ENCODE peak calls at places on chromosomes 1 and 21, in ten cellular contexts. F is activated T-helper 1 cell treated with Interleukin-2 at 50 U/mL for 16 hours; E is NCI-H345; L is amniotic stem cell; S is B cell; O is DMS79 treated with DMSO at 0.1 percent for 48 hours; Y is psoas muscle; Z is AG10803; J is activated CD4-positive, alpha-beta T cell treated with anti-CD3 and anti-CD28 coated beads, Interleukin-2, amount 10 ng/mL, durations not matched to agents 7 days and 5 days; U is KG1. V is an unnamed sample.

GRCh38 chr1:204894031-204894430 is 23.4 kb downstream of the NFASC start:
- DNase-seq in E (no peak), S (no peak), O (peak; percentile 49), F (no peak), Y (no peak), U (no peak), L (no peak), J (no peak), Z (peak; percentile 68), V (no peak)

GRCh38 chr21:43603641-43604504 is 55.4 kb downstream of the HSF2BP start:
- DNase-seq in L (no peak), Z (peak; percentile 75), S (no peak), E (peak; percentile 8), J (no peak), F (no peak), U (no peak), Y (no peak), O (no peak), V (peak; percentile 29)

GRCh38 chr1:167776151-167776550 is 54.4 kb downstream of the MPZL1 start:
- DNase-seq in L (no peak), F (no peak), O (no peak), E (no peak), U (no peak), S (no peak), Z (peak; percentile 68), Y (no peak), J (no peak), V (no peak)

GRCh38 chr1:181754103-181754502 is 270.8 kb downstream of the CACNA1E start:
- DNase-seq in F (no peak), S (no peak), L (no peak), J (no peak), E (no peak), Y (no peak), Z (no peak), U (no peak), O (no peak), V (no peak)

GRCh38 chr1:59516881-59517280 is 220.0 kb downstream of the FGGY start:
- DNase-seq in Z (no peak), O (no peak), E (no peak), U (no peak), J (no peak), F (no peak), S (no peak), Y (no peak), L (no peak), V (no peak)

GRCh38 chr1:162204129-162204882 is 134.8 kb downstream of the NOS1AP start:
- DNase-seq in Z (no peak), E (no peak), F (no peak), Y (no peak), L (no peak), U (no peak), S (no peak), O (no peak), J (no peak), V (no peak)

GRCh38 chr1:151853411-151853930 is at the start of gene THEM5:
- DNase-seq in Y (no peak), L (no peak), J (no peak), E (no peak), F (no peak), Z (no peak), O (no peak), U (no peak), S (no peak), V (no peak)

GRCh38 chr1:227915564-227916553 is 31.9 kb downstream of the WNT9A start:
- DNase-seq in O (peak; percentile 89), S (no peak), J (no peak), Y (peak; percentile 33), L (no peak), F (no peak), E (peak; percentile 68), Z (no peak), U (no peak), V (no peak)

GRCh38 chr1:8817413-8818324 is at the start of gene RERE:
- DNase-seq in O (peak; percentile 89), S (peak; percentile 95), Z (peak; percentile 94), F (peak; percentile 97), E (peak; percentile 94), J (peak; percentile 94), U (peak; percentile 90), Y (peak; percentile 97), L (peak; percentile 81), V (peak; percentile 85)

GRCh38 chr1:93453911-93454310 is 6.0 kb downstream of the FNBP1L start:
- DNase-seq in J (no peak), Y (no peak), O (no peak), F (no peak), Z (no peak), U (no peak), S (no peak), L (no peak), E (no peak), V (no peak)

GRCh38 chr1:92985101-92985500 is 23.8 kb upstream of the DIPK1A start:
- DNase-seq in E (no peak), S (no peak), U (no peak), Z (no peak), L (no peak), O (no peak), F (no peak), J (no peak), Y (no peak), V (no peak)

GRCh38 chr21:36647279-36648093 is 51.4 kb upstream of the SIM2 start:
- DNase-seq in U (no peak), Z (no peak), L (no peak), F (no peak), E (no peak), J (no peak), O (no peak), S (no peak), Y (no peak), V (no peak)

GRCh38 chr1:21910528-21911204 is 26.4 kb downstream of the HSPG2 start:
- DNase-seq in O (no peak), F (no peak), S (no peak), E (peak; percentile 10), J (no peak), Z (no peak), Y (no peak), U (no peak), L (no peak), V (no peak)

GRCh38 chr1:169729991-169730390 is 3.9 kb downstream of the SELE start:
- DNase-seq in O (no peak), S (no peak), Y (no peak), E (no peak), L (no peak), J (no peak), Z (no peak), U (no peak), F (no peak), V (no peak)

GRCh38 chr1:165717918-165718515 is 19.7 kb upstream of the ALDH9A1 start:
- DNase-seq in S (peak; percentile 41), Z (peak; percentile 70), J (peak; percentile 65), O (peak; percentile 31), U (peak; percentile 36), F (no peak), E (peak; percentile 54), L (peak; percentile 36), Y (no peak), V (peak; percentile 57)

GRCh38 chr1:147247656-147248238 is 5.3 kb downstream of the CHD1L start:
- DNase-seq in Y (no peak), O (no peak), U (no peak), F (no peak), S (no peak), J (no peak), Z (no peak), E (no peak), L (no peak), V (no peak)

GRCh38 chr21:36207577-36208320 is 51.1 kb downstream of the DOP1B start:
- DNase-seq in F (no peak), O (no peak), E (no peak), L (no peak), S (no peak), U (no peak), J (no peak), Z (peak; percentile 19), Y (no peak), V (no peak)

GRCh38 chr21:15557925-15558324 is 171.9 kb upstream of the USP25 start:
- DNase-seq in S (no peak), L (no peak), E (no peak), F (no peak), J (no peak), U (no peak), Y (no peak), O (no peak), Z (no peak), V (no peak)

GRCh38 chr1:175885247-175885646 is 141.9 kb upstream of the TNR start:
- DNase-seq in S (no peak), Z (peak; percentile 60), F (no peak), L (peak; percentile 22), J (no peak), U (no peak), E (no peak), O (no peak), Y (no peak), V (no peak)

GRCh38 chr1:223052931-223053330 is 90.1 kb downstream of the TLR5 start:
- DNase-seq in Y (no peak), L (no peak), U (no peak), J (no peak), E (no peak), Z (peak; percentile 18), F (no peak), O (no peak), S (no peak), V (no peak)

GRCh38 chr1:156359973-156360372 is 9.0 kb upstream of the RHBG start:
- DNase-seq in Y (no peak), U (no peak), E (no peak), O (no peak), S (no peak), J (no peak), Z (peak; percentile 59), F (no peak), L (peak; percentile 8), V (peak; percentile 28)

GRCh38 chr21:27104749-27105439 is 138.0 kb upstream of the ADAMTS5 start:
- DNase-seq in Z (peak; percentile 45), U (no peak), O (no peak), L (no peak), E (no peak), Y (no peak), S (no peak), J (no peak), F (no peak), V (peak; percentile 12)

GRCh38 chr1:25890249-25891034 is 14.9 kb upstream of the PAQR7 start:
- DNase-seq in J (no peak), L (no peak), O (no peak), S (no peak), Z (no peak), U (no peak), E (no peak), Y (no peak), F (no peak), V (no peak)

GRCh38 chr1:109296782-109297181 is 10.0 kb downstream of the MYBPHL start:
- DNase-seq in Y (no peak), F (no peak), S (no peak), O (no peak), E (peak; percentile 45), U (no peak), J (no peak), Z (no peak), L (no peak), V (no peak)

GRCh38 chr1:23215751-23216449 is 1.4 kb downstream of the HTR1D start:
- DNase-seq in U (no peak), L (no peak), Z (no peak), Y (no peak), E (no peak), F (no peak), O (no peak), S (no peak), J (no peak), V (no peak)

GRCh38 chr1:201019321-201019977 is 4.1 kb downstream of the KIF21B start:
- DNase-seq in Y (peak; percentile 68), O (no peak), F (peak; percentile 83), S (peak; percentile 92), Z (peak; percentile 31), J (peak; percentile 95), L (no peak), U (peak; percentile 84), E (no peak), V (no peak)

GRCh38 chr1:151132676-151133338 is 13.6 kb downstream of the SEMA6C start:
- DNase-seq in Y (no peak), O (no peak), U (no peak), E (no peak), F (no peak), L (no peak), S (no peak), Z (no peak), J (no peak), V (no peak)

V was measured in fibroblast of the conjunctiva.